ENCODE peak calls at places on chromosome 9, in eight cellular contexts. O is endodermal cell, S is mammary epithelial cell, B is body of pancreas, K is HepG2, E is heart right ventricle, J is aorta, G is brain microvascular endothelial cell. X is an unnamed sample.

GRCh38 chr9:126791406-126792230 is 13.2 kb upstream of the ZBTB43 start:
- DNase-seq in O (no peak), S (peak; percentile 99), B (no peak), K (peak; percentile 49), E (no peak), J (no peak), G (peak; percentile 96), X (no peak)

GRCh38 chr9:21465859-21466518 is 16.1 kb downstream of the IFNE start:
- DNase-seq in O (no peak), S (peak; percentile 36), B (no peak), K (peak; percentile 55), E (no peak), J (no peak), G (peak; percentile 59), X (no peak)

GRCh38 chr9:69758001-69758730 is 1.6 kb downstream of the PTAR1 start:
- DNase-seq in O (no peak), S (no peak), B (no peak), K (no peak), E (no peak), J (no peak), G (no peak), X (no peak)

GRCh38 chr9:71322311-71322710 is 200.9 kb upstream of the TRPM3 start:
- DNase-seq in O (no peak), S (no peak), B (no peak), K (no peak), E (no peak), J (no peak), G (no peak), X (no peak)

GRCh38 chr9:134152022-134152448 is 12.3 kb downstream of the RNU6ATAC start:
- DNase-seq in O (no peak), S (no peak), B (no peak), K (no peak), E (no peak), J (peak; percentile 70), G (no peak), X (no peak)

GRCh38 chr9:135038331-135038730 is 49.1 kb upstream of the OLFM1 start:
- DNase-seq in O (peak; percentile 21), S (no peak), B (no peak), K (no peak), E (no peak), J (peak; percentile 41), G (no peak), X (no peak)

GRCh38 chr9:129576546-129577543 is 44.1 kb downstream of the C9orf50 start:
- DNase-seq in O (no peak), S (no peak), B (no peak), K (no peak), E (peak; percentile 41), J (no peak), G (peak; percentile 83), X (no peak)

GRCh38 chr9:16112116-16112515 is 559.3 kb downstream of the CCDC171 start:
- DNase-seq in O (peak; percentile 71), S (no peak), B (no peak), K (no peak), E (no peak), J (no peak), G (no peak), X (no peak)

GRCh38 chr9:90044710-90045151 is 439.9 kb downstream of the GADD45G start:
- DNase-seq in O (no peak), S (peak; percentile 21), B (no peak), K (peak; percentile 5), E (no peak), J (no peak), G (no peak), X (no peak)

GRCh38 chr9:134712922-134713321 is 71.3 kb downstream of the COL5A1 start:
- DNase-seq in O (no peak), S (no peak), B (no peak), K (no peak), E (no peak), J (no peak), G (no peak), X (peak; percentile 69)

GRCh38 chr9:100602302-100602930 is 24.5 kb downstream of the CAVIN4 start:
- DNase-seq in O (peak; percentile 86), S (peak; percentile 58), B (peak; percentile 62), K (peak; percentile 43), E (no peak), J (no peak), G (peak; percentile 66), X (no peak)

GRCh38 chr9:121743441-121744001 is 92.1 kb downstream of the DAB2IP start:
- DNase-seq in O (peak; percentile 91), S (peak; percentile 77), B (peak; percentile 93), K (peak; percentile 85), E (peak; percentile 87), J (peak; percentile 94), G (peak; percentile 82), X (peak; percentile 89)

GRCh38 chr9:97640290-97640689 is 6.7 kb downstream of the NCBP1 start:
- DNase-seq in O (no peak), S (no peak), B (no peak), K (peak; percentile 3), E (no peak), J (no peak), G (peak; percentile 19), X (no peak)

GRCh38 chr9:126033956-126034355 is 286.8 kb downstream of the PBX3 start:
- DNase-seq in O (no peak), S (no peak), B (no peak), K (no peak), E (no peak), J (peak; percentile 54), G (no peak), X (no peak)

GRCh38 chr9:78573205-78573604 is 276.3 kb downstream of the PSAT1 start:
- DNase-seq in O (no peak), S (no peak), B (no peak), K (no peak), E (no peak), J (no peak), G (no peak), X (no peak)

GRCh38 chr9:23849379-23849778 is 23.3 kb upstream of the ELAVL2 start:
- DNase-seq in O (peak; percentile 50), S (no peak), B (no peak), K (no peak), E (no peak), J (no peak), G (no peak), X (no peak)

GRCh38 chr9:23851024-23851629 is 25.1 kb upstream of the ELAVL2 start:
- DNase-seq in O (peak; percentile 85), S (peak; percentile 63), B (peak; percentile 25), K (no peak), E (no peak), J (no peak), G (no peak), X (no peak)

GRCh38 chr9:23855885-23856284 is 29.8 kb upstream of the ELAVL2 start:
- DNase-seq in O (no peak), S (no peak), B (no peak), K (no peak), E (no peak), J (no peak), G (no peak), X (no peak)

DNA sequence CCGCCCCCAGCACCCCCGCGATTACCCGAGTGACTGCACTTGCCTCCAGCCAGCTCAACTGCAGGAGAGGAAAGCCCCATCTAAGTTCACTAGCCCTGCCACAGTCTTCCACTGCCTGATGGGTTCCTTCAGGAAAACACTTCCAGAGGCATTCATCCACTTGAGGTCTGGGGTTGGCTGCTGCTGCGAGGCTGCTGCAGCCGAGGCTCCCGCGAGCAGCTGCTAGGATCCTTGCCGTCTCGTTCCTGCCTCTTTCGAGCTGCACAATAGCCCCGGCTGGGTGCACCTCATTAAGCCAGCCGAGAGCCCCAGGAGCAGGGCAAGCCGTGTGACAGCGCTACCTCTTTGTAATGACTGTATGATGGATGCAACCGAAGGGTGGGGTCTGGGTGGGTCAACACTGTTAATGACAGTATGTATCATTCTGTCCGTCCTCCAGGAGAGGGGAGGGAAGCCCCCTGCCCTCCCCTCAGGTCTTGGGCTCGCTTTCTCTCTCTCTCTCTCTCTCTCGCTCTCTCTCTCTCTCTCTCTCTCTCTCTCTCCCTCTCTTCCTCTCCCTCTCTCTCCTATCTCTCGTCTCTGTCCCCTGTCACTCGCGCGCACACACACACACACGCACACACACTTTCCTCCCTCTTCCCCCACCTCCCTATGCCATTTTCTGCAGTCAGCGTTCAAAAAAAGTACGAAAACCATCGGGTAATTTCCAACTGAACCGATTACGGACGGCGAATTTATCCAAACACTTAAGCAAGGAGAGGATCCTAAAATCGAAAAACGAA is 24.4 kb upstream of the ELAVL2 start:
- DNase-seq in O (peak; percentile 81), S (peak; percentile 24), B (peak; percentile 13), K (no peak), E (no peak), J (no peak), G (no peak), X (no peak)
- H3K36me3 ChIP-seq in O (no peaks in the 10 kb centered on the region), S (no peaks in the 10 kb centered on the region), B (no peaks in the 10 kb centered on the region), K (no peaks in the 10 kb centered on the region), E (no peaks in the 10 kb centered on the region), J (no peaks in the 10 kb centered on the region), G (no peaks in the 10 kb centered on the region), X (no peaks in the 10 kb centered on the region)

GRCh38 chr9:80952523-80952922 is 736.8 kb downstream of the TLE1 start:
- DNase-seq in O (peak; percentile 51), S (no peak), B (no peak), K (no peak), E (no peak), J (no peak), G (no peak), X (no peak)
- H3K36me3 ChIP-seq in O (no peaks in the 10 kb centered on the region), S (no peaks in the 10 kb centered on the region), B (no peaks in the 10 kb centered on the region), K (no peaks in the 10 kb centered on the region), E (no peaks in the 10 kb centered on the region), J (no peaks in the 10 kb centered on the region), G (no peaks in the 10 kb centered on the region), X (no peaks in the 10 kb centered on the region)

DNA sequence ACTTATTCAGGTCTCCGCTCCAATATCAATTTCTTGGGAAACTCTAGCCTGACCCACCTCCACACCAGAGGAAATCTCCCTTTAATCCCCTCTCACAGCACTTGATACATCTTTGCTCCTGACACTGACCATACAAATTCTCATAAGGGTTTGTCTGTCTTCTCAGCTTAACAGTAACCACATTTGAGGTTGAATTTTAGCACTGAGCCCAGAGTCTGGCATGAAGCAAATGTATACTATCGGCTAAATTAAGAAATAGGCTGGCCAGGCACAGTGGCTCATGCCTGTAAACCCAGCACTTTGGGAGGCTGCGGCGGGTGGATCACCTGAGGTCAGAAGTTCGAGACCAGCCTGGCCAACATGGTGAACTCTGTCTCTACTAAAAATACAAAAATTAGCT is 9.7 kb downstream of the CDK5RAP2 start:
- DNase-seq in O (no peak), S (no peak), B (no peak), K (no peak), E (no peak), J (no peak), G (no peak), X (no peak)
- H3K36me3 ChIP-seq in O (peaks cover 66% of the 10 kb centered on the region), S (peaks cover 29% of the 10 kb centered on the region), B (peaks cover 7% of the 10 kb centered on the region), K (peaks cover 19% of the 10 kb centered on the region), E (peaks cover 69% of the 10 kb centered on the region), J (peaks cover 6% of the 10 kb centered on the region), G (peaks cover 5% of the 10 kb centered on the region), X (peaks cover 51% of the 10 kb centered on the region)

DNA sequence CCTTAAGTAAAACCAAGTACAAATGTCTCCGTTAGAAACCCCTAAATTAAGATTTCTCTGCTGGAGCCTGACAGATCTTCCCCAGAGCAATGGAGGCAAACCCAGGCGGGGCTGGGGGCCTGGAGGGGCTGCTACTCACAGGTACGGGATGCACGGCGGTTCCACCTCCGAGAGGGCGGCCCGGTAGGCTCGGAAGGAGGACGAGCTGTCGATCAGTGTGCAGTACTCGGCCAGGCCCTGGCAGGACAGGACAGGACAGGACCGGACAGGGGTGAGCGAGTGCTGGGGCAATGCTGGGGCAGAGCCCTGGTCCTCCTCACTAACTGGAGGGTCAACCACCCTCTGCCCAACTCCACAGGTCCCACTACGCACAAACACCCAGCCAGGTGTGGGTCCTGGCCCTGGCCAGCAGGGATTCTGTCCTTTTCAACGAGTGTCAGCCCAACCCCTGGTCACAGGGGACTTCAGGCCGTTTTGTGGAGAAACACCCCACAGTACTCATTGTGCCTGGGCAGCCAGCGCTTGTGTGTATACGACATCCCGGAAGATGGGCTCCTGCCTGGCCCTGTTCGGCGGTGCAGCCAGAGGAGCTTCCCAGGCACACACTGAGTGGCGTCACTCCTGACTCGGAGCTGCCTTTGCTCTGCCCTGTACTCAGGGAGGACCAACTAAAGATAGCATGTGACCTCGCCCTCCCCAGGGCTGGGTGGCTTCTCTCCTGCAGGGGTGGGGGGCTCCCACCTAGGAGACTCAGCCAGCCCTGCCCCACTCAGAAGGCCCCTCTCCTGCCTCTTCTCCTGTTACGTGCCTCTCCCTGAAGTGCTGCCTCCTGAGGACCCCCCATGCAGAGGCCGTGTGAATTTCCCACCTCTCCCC is 37.4 kb downstream of the PRRT1B start:
- DNase-seq in O (no peak), S (no peak), B (no peak), K (no peak), E (no peak), J (peak; percentile 72), G (no peak), X (no peak)
- H3K36me3 ChIP-seq in O (peaks cover 28% of the 10 kb centered on the region), S (peaks cover 10% of the 10 kb centered on the region), B (peaks cover 40% of the 10 kb centered on the region), K (peaks cover 9% of the 10 kb centered on the region), E (peaks cover 89% of the 10 kb centered on the region), J (peaks cover 13% of the 10 kb centered on the region), G (peaks cover 33% of the 10 kb centered on the region), X (peaks cover 72% of the 10 kb centered on the region)